ENCODE peak calls at places on chromosomes 11 and 22, in four cellular contexts. X is K562, R is A549, P is HepG2. O is an unnamed sample.
A peak's percentile ranks its signal among the peaks of the same experiment; 100 is the strongest.

GRCh38 chr11:14813506-14813905 is 78.5 kb downstream of the CYP2R1 start:
- DNase-seq in X (no peak), R (no peak), P (no peak), O (no peak)

GRCh38 chr11:57798905-57799559 is 37.4 kb downstream of the CTNND1 start:
- DNase-seq in R (no peak), X (peak; percentile 36), P (peak; percentile 69), O (no peak)

GRCh38 chr11:113833151-113833550 is 42.2 kb downstream of the USP28 start:
- DNase-seq in R (no peak), P (peak; percentile 6), X (no peak), O (no peak)

GRCh38 chr11:1224491-1225385 is 1.9 kb downstream of the MUC5B start:
- DNase-seq in X (no peak), R (no peak), P (no peak), O (peak; percentile 47)

GRCh38 chr22:37675930-37676571 is 615 bp downstream of the LGALS1 start:
- DNase-seq in P (no peak), X (no peak), R (no peak), O (peak; percentile 26)

GRCh38 chr11:67996622-67997459 is 7.1 kb downstream of the UNC93B1 start:
- DNase-seq in X (peak; percentile 94), R (no peak), P (no peak), O (peak; percentile 95)

GRCh38 chr11:76590631-76590950 is 80.0 kb downstream of the LRRC32 start:
- DNase-seq in P (no peak), R (no peak), X (peak; percentile 2), O (no peak)

GRCh38 chr22:29266564-29267461 is 968 bp downstream of the RHBDD3 start:
- DNase-seq in R (no peak), X (no peak), P (no peak), O (peak; percentile 17)

GRCh38 chr11:96361778-96362177 is 18.8 kb upstream of the MAML2 start:
- DNase-seq in X (peak; percentile 30), P (no peak), R (no peak), O (no peak)

GRCh38 chr22:32245042-32245441 is 10.1 kb downstream of the SLC5A4 start:
- DNase-seq in P (peak; percentile 65), R (peak; percentile 28), X (no peak), O (no peak)

GRCh38 chr11:34105957-34106504 is 602 bp downstream of the NAT10 start:
- DNase-seq in R (peak; percentile 36), X (peak; percentile 54), P (peak; percentile 6), O (no peak)

GRCh38 chr11:110095554-110095953 is 2.4 kb downstream of the ZC3H12C start:
- DNase-seq in X (no peak), R (no peak), P (no peak), O (no peak)

GRCh38 chr11:130001491-130002351 is 914 bp downstream of the PRDM10 start:
- DNase-seq in R (peak; percentile 24), X (peak; percentile 44), P (peak; percentile 28), O (peak; percentile 54)

GRCh38 chr11:10398525-10398924 is 56.5 kb upstream of the AMPD3 start:
- DNase-seq in X (no peak), P (no peak), R (no peak), O (no peak)

GRCh38 chr22:26477341-26477731 is 6.2 kb downstream of the HPS4 start:
- DNase-seq in R (no peak), X (no peak), P (no peak), O (no peak)

GRCh38 chr22:22673628-22674027 is 29.2 kb downstream of the GGTLC2 start:
- DNase-seq in P (no peak), R (no peak), X (no peak), O (no peak)

GRCh38 chr22:18103527-18104269 is 6.9 kb upstream of the TUBA8 start:
- DNase-seq in P (no peak), R (no peak), X (no peak), O (no peak)

GRCh38 chr11:3894128-3894731 is 38.8 kb downstream of the STIM1 start:
- DNase-seq in R (no peak), X (peak; percentile 44), P (no peak), O (no peak)

GRCh38 chr11:102177126-102177525 is 66.9 kb downstream of the YAP1 start:
- DNase-seq in R (no peak), P (no peak), X (no peak), O (no peak)

GRCh38 chr11:12066799-12067508 is 43.4 kb upstream of the MICAL2 start:
- DNase-seq in P (peak; percentile 50), X (no peak), R (no peak), O (peak; percentile 40)

GRCh38 chr11:3119141-3119821 is 45.8 kb downstream of the OSBPL5 start:
- DNase-seq in R (no peak), X (no peak), P (no peak), O (no peak)

GRCh38 chr11:93169950-93170561 is 27.7 kb downstream of the SLC36A4 start:
- DNase-seq in P (peak; percentile 24), R (no peak), X (no peak), O (peak; percentile 69)

GRCh38 chr22:17536269-17536668 is 27.0 kb upstream of the SLC25A18 start:
- DNase-seq in R (no peak), X (no peak), P (no peak), O (peak; percentile 33)

GRCh38 chr22:29326481-29326880 is 11.0 kb upstream of the RASL10A start:
- DNase-seq in R (no peak), X (no peak), P (no peak), O (no peak)

GRCh38 chr22:33397381-33397907 is 339.3 kb upstream of the SYN3 start:
- DNase-seq in X (no peak), P (no peak), R (no peak), O (no peak)

GRCh38 chr11:46332568-46333128 is 14.6 kb upstream of the DGKZ start:
- DNase-seq in P (no peak), R (no peak), X (no peak), O (peak; percentile 77)

GRCh38 chr11:114296190-114296978 is at the start of gene NNMT:
- DNase-seq in X (no peak), R (no peak), P (no peak), O (no peak)

GRCh38 chr11:118521892-118522311 is 5.4 kb upstream of the TTC36 start:
- DNase-seq in X (no peak), P (no peak), R (no peak), O (no peak)

GRCh38 chr11:69542314-69543168 is 61.1 kb downstream of the LINC01488 start:
- DNase-seq in X (no peak), R (no peak), P (no peak), O (no peak)

GRCh38 chr11:1938343-1939005 is 8.7 kb upstream of the MRPL23 start:
- DNase-seq in X (no peak), P (no peak), R (no peak), O (no peak)

GRCh38 chr11:13210424-13210823 is 67.2 kb upstream of the BMAL1 start:
- DNase-seq in R (peak; percentile 72), P (peak; percentile 57), X (peak; percentile 16), O (peak; percentile 91)

GRCh38 chr22:30340911-30341685 is 14.4 kb upstream of the TBC1D10A start:
- DNase-seq in R (no peak), P (no peak), X (no peak), O (no peak)

GRCh38 chr22:36125434-36125833 is 35.1 kb downstream of the APOL3 start:
- DNase-seq in X (no peak), R (no peak), P (peak; percentile 77), O (no peak)

GRCh38 chr22:49740242-49740641 is 87.4 kb downstream of the BRD1 start:
- DNase-seq in R (no peak), X (no peak), P (no peak), O (no peak)

GRCh38 chr11:128914216-128915147 is 23.3 kb downstream of the KCNJ5 start:
- DNase-seq in P (no peak), R (no peak), X (no peak), O (no peak)
- TF ChIP-seq JUNB in P (no peak), R (no peak), X (no peak), O (no peak)

GRCh38 chr22:42939451-42939881 is 75.5 kb downstream of the PACSIN2 start:
- DNase-seq in R (no peak), X (no peak), P (no peak), O (peak; percentile 47)
- TF ChIP-seq JUNB in R (no peak), X (no peak), P (no peak), O (no peak)

DNA sequence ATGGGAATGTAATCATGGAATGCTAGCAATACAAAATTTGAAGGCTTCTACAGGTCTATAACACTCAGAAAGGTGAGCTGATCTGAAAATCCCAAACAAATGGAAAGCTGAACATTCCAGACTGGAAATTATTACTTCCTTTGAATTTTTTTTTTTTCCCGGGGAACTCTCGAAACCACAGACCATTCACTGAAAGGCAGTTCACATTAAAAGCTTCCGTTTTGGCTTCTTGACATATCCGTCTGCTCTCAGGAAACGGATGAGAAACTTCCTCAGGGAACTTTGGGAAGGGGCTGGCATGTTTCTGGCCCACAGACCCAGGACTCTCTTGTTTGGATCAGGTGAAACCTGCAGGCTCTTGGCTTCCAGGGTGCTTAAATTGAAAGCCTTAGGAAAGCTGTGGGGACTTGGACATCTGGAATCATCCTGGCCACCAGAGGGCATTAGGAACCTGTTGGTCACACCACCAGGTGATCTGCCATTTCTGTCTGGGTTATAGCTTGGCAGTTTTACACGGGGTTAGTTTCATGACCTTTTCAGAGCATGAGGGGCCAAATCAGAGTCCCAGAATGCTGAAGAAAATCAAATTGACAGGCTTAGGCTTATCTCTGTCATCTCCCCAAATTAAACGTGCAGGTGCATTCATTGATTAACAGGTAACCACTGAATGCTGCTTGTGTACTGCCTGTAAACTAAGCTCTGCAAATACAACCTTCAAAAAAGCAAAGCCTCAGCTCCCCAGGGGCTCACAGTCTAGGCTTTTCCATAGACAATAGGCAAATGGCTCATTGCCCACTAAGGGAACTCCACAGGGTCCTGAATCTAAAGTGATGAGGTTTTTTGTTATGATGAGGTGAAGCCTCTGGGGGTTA is 22.7 kb upstream of the GRAMD1B start:
- DNase-seq in P (peak; percentile 58), X (peak; percentile 29), R (peak; percentile 51), O (peak; percentile 94)
- TF ChIP-seq JUNB in P (no peak), X (no peak), R (no peak), O (no peak)

DNA sequence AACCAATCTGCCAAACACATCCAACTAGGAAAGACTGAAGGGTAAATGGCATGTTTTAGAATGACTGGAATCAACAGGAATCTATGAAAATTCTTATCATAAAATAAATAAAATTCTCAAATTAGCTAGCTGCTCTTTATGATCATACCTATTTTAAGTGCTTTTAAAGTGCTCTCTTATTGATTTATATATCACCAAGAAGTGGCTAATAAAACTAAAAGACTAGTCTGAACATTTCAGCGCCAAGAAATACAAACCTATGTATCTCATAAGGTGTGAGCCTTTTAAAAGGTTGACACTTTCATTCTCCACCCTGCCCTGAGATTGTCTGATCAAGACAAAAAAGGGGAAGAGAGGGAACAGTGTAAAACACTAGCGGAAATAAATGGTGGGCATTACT is 136.8 kb upstream of the ARHGAP42 start:
- DNase-seq in X (no peak), R (no peak), P (no peak), O (no peak)
- TF ChIP-seq JUNB in X (no peak), R (no peak), P (no peak), O (no peak)

GRCh38 chr22:24444251-24444650 is 16.9 kb downstream of the ADORA2A start:
- DNase-seq in P (no peak), R (no peak), X (no peak), O (no peak)
- TF ChIP-seq JUNB in P (no peak), R (no peak), X (no peak), O (no peak)

DNA sequence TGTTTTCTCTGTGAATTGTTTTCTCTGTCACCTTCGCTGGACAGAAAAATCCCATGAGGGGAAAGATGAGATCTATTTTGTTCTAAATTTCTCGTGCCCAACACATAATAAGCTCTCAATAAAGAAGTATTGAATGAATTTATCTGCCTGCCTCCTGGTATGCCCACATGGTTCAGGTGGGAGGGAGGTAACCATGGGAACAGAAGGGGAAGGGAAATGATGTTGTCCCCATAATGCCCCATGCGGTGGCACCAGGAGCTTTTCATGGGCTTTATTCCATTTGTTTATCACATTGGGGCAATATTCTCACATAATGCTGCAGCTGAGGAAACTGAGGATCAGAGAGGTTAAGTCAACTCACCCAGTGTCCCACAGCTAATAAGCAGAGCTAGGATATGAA is 8.7 kb downstream of the USH1C start:
- DNase-seq in X (no peak), P (no peak), R (no peak), O (no peak)
- TF ChIP-seq JUNB in X (no peak), P (no peak), R (no peak), O (no peak)

O was measured in GM23338.